ENCODE peak calls at places on chromosomes 12 and 14, in eight cellular contexts. K, T, H, W, U, C, J and Q are unnamed samples.

GRCh38 chr14:32472512-32473472 is 143.7 kb downstream of the AKAP6 start:
- DNase-seq in H (no peak), U (no peak), C (no peak), J (no peak), K (no peak), W (no peak), T (no peak), Q (no peak)

GRCh38 chr12:24177889-24178288 is 228.4 kb upstream of the SOX5 start:
- DNase-seq in T (no peak), K (no peak), H (no peak), C (no peak), W (peak), J (no peak), U (no peak), Q (no peak)

GRCh38 chr12:590206-590750 is 73.0 kb downstream of the NINJ2 start:
- DNase-seq in T (no peak), W (no peak), H (no peak), U (no peak), J (no peak), C (no peak), K (no peak), Q (no peak)

GRCh38 chr14:74664717-74665116 is 48.2 kb downstream of the AREL1 start:
- DNase-seq in J (no peak), K (no peak), W (no peak), H (no peak), U (no peak), T (no peak), C (no peak), Q (no peak)

GRCh38 chr12:46744256-46744655 is 81.5 kb downstream of the SLC38A4 start:
- DNase-seq in C (no peak), K (no peak), H (no peak), T (no peak), W (no peak), U (no peak), J (no peak), Q (no peak)

GRCh38 chr14:56205906-56206305 is 87.7 kb downstream of the PELI2 start:
- DNase-seq in K (peak), T (no peak), J (no peak), C (no peak), U (no peak), W (no peak), H (no peak), Q (no peak)

GRCh38 chr14:105013150-105013787 is 7.6 kb downstream of the CDCA4 start:
- DNase-seq in U (no peak), W (no peak), H (no peak), K (no peak), C (no peak), J (no peak), T (no peak), Q (no peak)

GRCh38 chr12:19191089-19191488 is 61.6 kb downstream of the PLEKHA5 start:
- DNase-seq in T (no peak), U (no peak), K (no peak), C (no peak), J (no peak), H (no peak), W (no peak), Q (no peak)

GRCh38 chr12:55582066-55582465 is 9.8 kb downstream of the OR2AP1 start:
- DNase-seq in K (no peak), H (no peak), J (no peak), W (no peak), C (no peak), U (no peak), T (no peak), Q (no peak)

GRCh38 chr12:78898416-78898815 is 33.8 kb downstream of the SYT1 start:
- DNase-seq in W (no peak), T (peak), C (no peak), H (no peak), U (no peak), K (no peak), J (peak), Q (no peak)

GRCh38 chr14:94974422-94974821 is 182.9 kb downstream of the DICER1 start:
- DNase-seq in J (no peak), C (no peak), H (no peak), U (no peak), K (no peak), T (no peak), W (no peak), Q (no peak)

GRCh38 chr14:89504602-89505320 is 87.7 kb upstream of the FOXN3 start:
- DNase-seq in U (no peak), H (no peak), J (no peak), K (peak), C (no peak), T (no peak), W (peak), Q (no peak)

GRCh38 chr14:80388980-80389711 is 177.8 kb upstream of the DIO2 start:
- DNase-seq in U (no peak), H (no peak), K (no peak), W (no peak), C (no peak), J (no peak), T (no peak), Q (peak)

GRCh38 chr12:120761581-120761980 is 36.0 kb downstream of the ACADS start:
- DNase-seq in U (no peak), H (peak), T (no peak), C (no peak), J (no peak), W (no peak), K (no peak), Q (no peak)

GRCh38 chr12:49094966-49095365 is 365 bp upstream of the DHH start:
- DNase-seq in J (no peak), K (no peak), W (no peak), U (no peak), H (no peak), T (no peak), C (no peak), Q (no peak)

GRCh38 chr14:69882915-69883314 is 3.7 kb downstream of the SMOC1 start:
- DNase-seq in K (no peak), W (no peak), C (no peak), J (no peak), U (no peak), H (no peak), T (no peak), Q (no peak)

GRCh38 chr12:105214670-105215375 is 21.2 kb downstream of the APPL2 start:
- DNase-seq in T (peak), H (no peak), C (no peak), W (no peak), K (no peak), J (no peak), U (peak), Q (no peak)

GRCh38 chr14:67630186-67630585 is 10.5 kb downstream of the ARG2 start:
- DNase-seq in K (no peak), H (no peak), W (no peak), T (no peak), C (no peak), U (no peak), J (no peak), Q (no peak)

GRCh38 chr12:26251600-26251999 is 56.2 kb downstream of the SSPN start:
- DNase-seq in K (no peak), W (no peak), U (no peak), H (no peak), C (no peak), T (no peak), J (peak), Q (no peak)

GRCh38 chr12:45666452-45667215 is 62.9 kb upstream of the ARID2 start:
- DNase-seq in C (no peak), T (no peak), U (no peak), J (no peak), H (no peak), W (no peak), K (no peak), Q (no peak)

GRCh38 chr12:51357374-51358047 is 11.0 kb upstream of the CELA1 start:
- DNase-seq in T (no peak), W (peak), C (no peak), K (no peak), H (no peak), J (no peak), U (no peak), Q (no peak)

GRCh38 chr14:29282169-29282568 is 515.6 kb downstream of the FOXG1 start:
- DNase-seq in C (no peak), K (no peak), H (no peak), W (no peak), T (no peak), J (no peak), U (no peak), Q (no peak)

GRCh38 chr12:119835068-119835467 is 42.1 kb downstream of the CIT start:
- DNase-seq in H (no peak), C (no peak), K (no peak), W (no peak), U (no peak), J (no peak), T (no peak), Q (no peak)

GRCh38 chr14:105475916-105476845 is 1.6 kb downstream of the CRIP2 start:
- DNase-seq in T (peak), K (no peak), C (no peak), J (peak), W (no peak), H (no peak), U (no peak), Q (no peak)

GRCh38 chr12:2039034-2039433 is 13.8 kb upstream of the CACNA1C start:
- DNase-seq in H (no peak), T (no peak), U (no peak), J (no peak), K (no peak), C (no peak), W (no peak), Q (no peak)

GRCh38 chr12:2035421-2036080 is 17.2 kb upstream of the CACNA1C start:
- DNase-seq in K (peak), W (no peak), H (no peak), J (no peak), C (no peak), U (no peak), T (no peak), Q (no peak)

DNA sequence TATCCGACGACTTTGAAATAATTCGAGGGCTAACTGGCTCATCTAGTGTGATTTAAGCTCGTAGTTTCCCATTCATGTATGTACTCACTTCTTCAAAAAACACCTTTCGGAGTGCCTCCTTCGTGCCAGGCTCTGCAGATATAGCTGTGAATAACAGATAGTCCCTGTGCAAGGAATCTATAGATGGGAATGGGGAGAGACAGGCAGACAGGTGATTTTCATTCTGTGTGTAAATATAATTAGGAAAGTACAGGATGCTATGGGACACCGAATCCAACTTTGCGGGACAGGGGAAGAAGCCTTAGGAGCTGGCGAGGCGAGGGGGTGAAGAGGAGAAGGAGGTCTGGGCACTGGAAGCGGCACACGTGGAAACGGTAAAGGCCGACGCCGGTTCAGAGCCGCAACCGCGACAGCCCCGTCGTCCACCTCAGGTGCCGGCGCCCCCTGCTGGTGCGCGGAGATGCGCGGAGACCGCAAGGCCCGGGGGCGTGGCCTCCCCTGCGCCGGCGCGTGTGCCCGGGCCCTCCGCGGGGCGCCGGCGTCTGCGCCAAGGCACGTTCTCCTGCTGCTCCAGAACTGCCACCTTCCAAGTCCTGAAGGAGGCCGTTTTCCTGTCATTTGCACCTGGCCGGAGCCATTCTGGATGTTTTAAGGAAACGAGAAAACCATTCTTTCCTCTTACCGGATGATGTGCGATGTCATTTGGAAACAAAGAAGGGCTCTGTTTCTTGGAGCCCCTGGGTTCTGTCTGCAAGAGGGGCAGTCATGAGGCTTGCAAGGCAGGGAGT is 18.0 kb upstream of the CACNA1C start:
- DNase-seq in J (peak), H (peak), U (peak), C (peak), W (peak), T (peak), K (peak), Q (peak)
- TF ChIP-seq POLR2A in J (peak), H (no peak), U (no peak), C (no peak), W (peak), T (no peak), K (peak), Q (no peak)

DNA sequence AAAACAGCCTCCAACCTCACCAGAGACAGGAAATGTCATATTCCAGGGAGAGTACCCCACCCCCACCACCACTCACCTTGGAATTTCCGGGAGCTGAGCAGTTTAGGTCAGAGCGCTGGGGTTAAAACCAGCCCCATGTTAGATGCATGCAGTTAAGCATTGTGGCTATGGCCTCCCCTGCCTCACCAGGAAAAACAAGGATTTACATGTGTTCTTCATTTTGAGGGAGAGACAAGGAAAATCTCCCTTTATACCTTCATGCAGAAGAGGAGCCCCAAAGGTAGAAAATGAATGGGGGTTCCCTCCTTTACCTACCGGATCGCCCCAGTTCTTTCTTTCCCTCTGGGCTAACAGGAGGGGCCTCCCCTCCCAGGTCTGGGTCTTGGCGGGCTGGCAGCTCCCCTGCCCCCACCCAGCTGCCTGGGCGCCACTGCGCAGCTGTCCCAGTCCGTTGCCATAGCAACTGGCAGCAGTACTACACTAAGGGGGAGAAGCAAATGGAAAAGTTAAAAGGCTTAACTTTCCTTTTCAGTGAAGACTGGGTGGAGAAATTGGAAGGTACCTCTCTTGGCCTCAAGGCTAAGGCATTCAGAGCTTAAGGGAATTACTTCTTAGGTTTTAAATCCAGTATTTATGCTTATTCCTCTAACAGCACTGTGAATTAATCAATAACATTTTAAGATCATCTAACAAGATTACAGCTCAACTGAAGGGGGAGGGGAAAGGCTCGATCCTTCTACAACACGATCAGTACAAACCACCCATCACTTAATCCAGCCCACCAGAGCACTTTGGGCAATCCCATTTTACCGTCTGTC is 20.5 kb downstream of the CBX5 start:
- DNase-seq in K (peak), T (peak), U (peak), H (peak), C (no peak), W (peak), J (peak), Q (peak)
- TF ChIP-seq POLR2A in K (no peak), T (no peak), U (no peak), H (no peak), C (no peak), W (no peak), J (no peak), Q (no peak)

DNA sequence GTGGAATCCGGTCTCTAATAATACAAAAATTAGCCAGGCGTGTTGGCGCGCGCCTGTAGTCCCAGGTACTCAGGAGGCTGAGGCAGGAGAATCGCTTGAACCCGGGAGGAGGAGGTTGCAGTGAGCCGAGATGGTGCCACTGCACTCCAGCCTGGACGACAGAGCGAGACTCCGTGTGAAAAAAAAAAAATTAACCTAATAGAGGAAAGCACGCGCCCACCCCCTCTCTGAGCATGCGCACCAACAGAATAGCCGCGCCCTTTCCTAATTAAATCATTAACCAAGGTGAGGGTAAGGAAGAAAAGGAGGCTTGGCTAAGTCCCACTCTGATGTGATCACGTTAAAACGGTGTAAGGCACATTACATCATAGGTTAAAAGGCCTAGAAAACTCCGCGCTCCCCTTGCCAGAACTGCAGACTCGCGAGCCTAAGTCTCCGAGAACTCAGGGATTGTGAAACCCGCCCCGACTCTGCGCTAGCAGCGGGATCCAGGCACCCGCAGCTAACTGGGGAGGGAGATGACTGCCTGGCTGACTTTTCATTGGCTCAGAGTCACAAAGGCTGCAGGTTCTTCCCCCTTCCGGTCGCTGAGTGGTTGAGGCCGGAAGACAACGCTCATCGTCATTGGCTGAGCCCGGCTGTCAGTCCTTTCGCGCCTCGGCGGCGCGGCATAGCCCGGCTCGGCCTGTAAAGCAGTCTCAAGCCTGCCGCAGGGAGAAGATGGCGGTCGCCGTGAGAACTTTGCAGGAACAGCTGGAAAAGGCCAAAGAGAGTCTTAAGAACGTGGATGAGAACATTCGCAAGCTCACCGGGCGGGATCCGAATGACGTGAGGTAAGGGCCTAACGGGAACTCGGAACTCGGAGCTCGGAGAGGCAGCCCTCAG is at the start of gene PNN:
- DNase-seq in U (peak), W (peak), C (peak), K (peak), H (peak), T (peak), J (peak), Q (peak)
- TF ChIP-seq POLR2A in U (peak), W (peak), C (no peak), K (peak), H (peak), T (peak), J (peak), Q (peak)

DNA sequence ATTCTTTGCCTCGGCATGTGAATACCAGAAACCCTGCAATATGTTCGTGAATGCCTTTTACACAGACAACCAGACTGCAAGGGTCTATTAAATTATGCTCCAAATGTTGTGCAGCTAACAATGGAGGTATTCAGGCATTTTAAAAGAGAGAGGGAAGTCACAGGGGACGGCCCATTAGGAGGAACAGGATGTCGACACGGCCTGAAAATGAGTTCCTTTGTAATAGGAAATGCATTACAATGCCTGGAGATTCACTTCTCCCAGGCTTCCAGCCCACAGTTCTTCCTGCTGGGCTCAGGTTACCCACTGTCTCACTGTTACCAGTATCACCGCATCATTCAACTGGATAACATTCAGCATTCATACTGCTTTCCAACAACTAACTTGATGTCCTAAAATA is 2.5 kb downstream of the DUSP6 start:
- DNase-seq in U (peak), K (peak), J (no peak), H (peak), T (peak), C (no peak), W (no peak), Q (peak)
- TF ChIP-seq POLR2A in U (peak), K (peak), J (no peak), H (no peak), T (no peak), C (no peak), W (no peak), Q (no peak)